ENCODE peak calls at places on chromosome 18, in nine cellular contexts. L, O, R, M, K, P, Q, D and F are unnamed samples.

GRCh38 chr18:35497334-35498197 is at the start of gene INO80C:
- DNase-seq in P (peak; percentile 94), O (peak; percentile 93), M (peak; percentile 92), L (peak; percentile 92), K (peak; percentile 97), Q (peak; percentile 85), D (peak; percentile 98), R (peak; percentile 85), F (peak; percentile 86)

GRCh38 chr18:44680271-44681038 is at the start of gene SETBP1:
- DNase-seq in D (peak; percentile 91), P (peak; percentile 82), K (peak; percentile 95), M (no peak), R (peak; percentile 60), O (peak; percentile 83), L (peak; percentile 31), Q (no peak), F (peak; percentile 79)

GRCh38 chr18:11857177-11857887 is 6.1 kb downstream of the CHMP1B start:
- DNase-seq in D (peak; percentile 36), K (no peak), M (peak; percentile 95), O (peak; percentile 36), P (peak; percentile 62), R (no peak), Q (no peak), L (peak; percentile 99), F (peak; percentile 97)

GRCh38 chr18:11850821-11851155 is 425 bp upstream of the CHMP1B start:
- DNase-seq in Q (no peak), L (no peak), O (no peak), D (no peak), R (no peak), M (no peak), P (no peak), K (no peak), F (no peak)

GRCh38 chr18:23964282-23965238 is 50.0 kb upstream of the TTC39C start:
- DNase-seq in Q (no peak), D (no peak), P (no peak), M (peak; percentile 55), R (no peak), L (peak; percentile 44), K (peak; percentile 50), O (no peak), F (no peak)

GRCh38 chr18:34592961-34593382 is 117.1 kb upstream of the DTNA start:
- DNase-seq in R (peak; percentile 55), P (peak; percentile 70), D (no peak), K (no peak), Q (no peak), O (peak; percentile 64), L (no peak), M (no peak), F (peak; percentile 88)

GRCh38 chr18:59639136-59639535 is 58.1 kb downstream of the CCBE1 start:
- DNase-seq in P (no peak), R (no peak), M (no peak), D (no peak), Q (no peak), O (no peak), L (no peak), K (no peak), F (no peak)

GRCh38 chr18:79395761-79396404 is at the start of gene NFATC1:
- DNase-seq in M (no peak), D (peak; percentile 86), L (peak; percentile 61), P (peak; percentile 91), O (peak; percentile 72), R (peak; percentile 66), K (no peak), Q (no peak), F (peak; percentile 66)

GRCh38 chr18:62788111-62788510 is 72.8 kb downstream of the PHLPP1 start:
- DNase-seq in M (no peak), D (no peak), K (no peak), O (no peak), R (no peak), P (no peak), Q (no peak), L (no peak), F (no peak)

GRCh38 chr18:62781893-62782292 is 66.6 kb downstream of the PHLPP1 start:
- DNase-seq in P (no peak), O (peak; percentile 42), K (no peak), M (no peak), L (peak; percentile 62), D (no peak), R (peak; percentile 54), Q (no peak), F (peak; percentile 58)

GRCh38 chr18:62786689-62787088 is 71.3 kb downstream of the PHLPP1 start:
- DNase-seq in D (no peak), K (no peak), Q (no peak), L (no peak), O (no peak), P (no peak), R (no peak), M (no peak), F (no peak)

GRCh38 chr18:62784338-62784965 is 69.1 kb downstream of the PHLPP1 start:
- DNase-seq in K (no peak), P (no peak), R (no peak), O (no peak), M (no peak), L (no peak), Q (no peak), D (no peak), F (no peak)

DNA sequence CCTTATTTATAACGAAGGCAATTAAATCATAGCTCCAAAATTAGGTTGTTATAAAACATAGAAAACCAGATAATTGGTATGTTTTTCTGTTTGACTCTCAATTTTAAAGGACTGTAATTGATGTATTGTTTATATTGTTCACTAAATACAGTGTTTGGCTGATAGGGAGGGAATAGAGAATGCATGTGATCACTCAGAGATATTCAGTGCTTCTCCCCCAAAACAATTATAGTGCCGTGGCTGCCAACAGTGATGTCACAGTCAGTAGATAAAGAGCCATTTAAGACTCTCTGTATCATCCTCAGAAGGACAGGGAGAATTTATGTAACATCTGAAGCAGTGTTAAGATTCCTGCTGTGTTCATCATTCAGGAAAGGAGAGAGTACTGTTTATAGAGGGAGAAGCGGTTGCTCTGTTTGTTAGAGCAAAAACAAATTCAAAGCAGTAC is 69.6 kb downstream of the PHLPP1 start:
- DNase-seq in M (no peak), Q (no peak), D (no peak), P (peak; percentile 52), K (no peak), L (peak; percentile 21), O (no peak), R (no peak), F (no peak)
- H3K4me1 ChIP-seq in M (peaks cover 14% of the 10 kb centered on the region), Q (peaks cover 5% of the 10 kb centered on the region), D (peaks cover 9% of the 10 kb centered on the region), P (peaks cover 14% of the 10 kb centered on the region), K (peaks cover 62% of the 10 kb centered on the region), L (peaks cover 71% of the 10 kb centered on the region), O (no peaks in the 10 kb centered on the region), R (peaks cover 5% of the 10 kb centered on the region), F (peaks cover 12% of the 10 kb centered on the region)

GRCh38 chr18:31102020-31102684 is at the start of gene DSC2:
- DNase-seq in M (no peak), O (peak; percentile 72), L (peak; percentile 14), R (peak; percentile 47), D (peak; percentile 86), P (peak; percentile 44), K (no peak), Q (no peak), F (no peak)
- TF ChIP-seq POLR2A in M (no peak), O (peak; percentile 36), L (no peak), R (no peak), D (no peak), P (no peak), K (no peak), Q (no peak), F (no peak)

DNA sequence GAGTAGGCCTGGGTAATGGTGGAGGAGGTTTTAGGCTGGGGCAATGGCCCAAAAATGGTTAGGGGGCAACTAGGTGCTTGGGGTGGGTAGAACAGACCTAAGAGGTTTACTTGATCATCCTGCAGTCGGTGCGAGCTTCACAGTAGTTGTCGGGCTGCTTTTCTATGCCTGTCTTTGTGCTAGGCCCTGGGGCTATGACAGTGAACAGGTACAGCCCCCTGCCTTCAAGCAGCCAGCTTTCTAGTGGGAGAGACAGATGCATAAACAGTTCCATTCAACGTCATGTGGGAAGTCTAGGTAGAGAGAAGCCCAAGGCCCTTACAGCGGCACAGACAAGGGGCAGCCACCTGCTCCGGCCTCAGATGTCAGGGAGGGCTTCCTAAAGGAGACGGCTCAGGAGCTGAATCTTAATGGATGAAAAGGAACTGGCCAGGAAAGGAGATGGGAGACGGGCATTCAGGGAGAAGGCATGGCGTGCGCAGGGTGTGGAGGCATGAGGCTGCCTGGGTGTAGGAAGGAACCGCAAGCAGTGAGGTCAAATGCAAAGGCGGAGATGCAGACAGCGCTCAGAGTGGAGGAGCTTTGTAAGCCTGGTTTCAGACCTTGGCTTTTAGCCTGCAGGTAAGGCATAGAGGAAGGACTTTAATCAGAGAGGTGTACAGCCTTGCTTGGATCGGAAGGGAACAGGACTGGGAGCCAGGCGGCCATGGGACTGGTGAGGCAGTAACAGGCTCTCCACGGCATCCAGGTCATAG is 6.0 kb downstream of the CTIF start:
- DNase-seq in O (no peak), P (no peak), K (no peak), Q (no peak), D (no peak), L (no peak), M (no peak), R (no peak), F (no peak)
- H3K4me1 ChIP-seq in O (no peaks in the 10 kb centered on the region), P (peaks cover 68% of the 10 kb centered on the region), K (peaks cover 85% of the 10 kb centered on the region), Q (no peaks in the 10 kb centered on the region), D (peaks cover 18% of the 10 kb centered on the region), L (peaks cover 69% of the 10 kb centered on the region), M (peaks cover 47% of the 10 kb centered on the region), R (peaks cover 14% of the 10 kb centered on the region), F (peaks cover 55% of the 10 kb centered on the region)

GRCh38 chr18:5295231-5295920 is at the start of gene ZBTB14:
- DNase-seq in M (no peak), K (no peak), P (peak; percentile 77), R (peak; percentile 27), D (peak; percentile 95), L (peak; percentile 31), Q (no peak), O (peak; percentile 78), F (peak; percentile 52)

GRCh38 chr18:5294113-5294617 is 1.4 kb downstream of the ZBTB14 start:
- DNase-seq in L (no peak), D (no peak), O (peak; percentile 46), M (no peak), K (no peak), R (peak; percentile 39), P (no peak), Q (no peak), F (peak; percentile 40)

GRCh38 chr18:5296706-5297320 is 1.3 kb upstream of the ZBTB14 start:
- DNase-seq in L (peak; percentile 90), D (peak; percentile 93), K (peak; percentile 95), R (peak; percentile 71), Q (no peak), M (peak; percentile 55), O (peak; percentile 81), P (peak; percentile 93), F (peak; percentile 52)

GRCh38 chr18:5295981-5296705 is 617 bp upstream of the ZBTB14 start:
- DNase-seq in K (peak; percentile 97), M (peak; percentile 88), R (peak; percentile 92), D (peak; percentile 99), Q (peak; percentile 62), O (peak; percentile 98), L (peak; percentile 93), P (peak; percentile 98), F (peak; percentile 90)

DNA sequence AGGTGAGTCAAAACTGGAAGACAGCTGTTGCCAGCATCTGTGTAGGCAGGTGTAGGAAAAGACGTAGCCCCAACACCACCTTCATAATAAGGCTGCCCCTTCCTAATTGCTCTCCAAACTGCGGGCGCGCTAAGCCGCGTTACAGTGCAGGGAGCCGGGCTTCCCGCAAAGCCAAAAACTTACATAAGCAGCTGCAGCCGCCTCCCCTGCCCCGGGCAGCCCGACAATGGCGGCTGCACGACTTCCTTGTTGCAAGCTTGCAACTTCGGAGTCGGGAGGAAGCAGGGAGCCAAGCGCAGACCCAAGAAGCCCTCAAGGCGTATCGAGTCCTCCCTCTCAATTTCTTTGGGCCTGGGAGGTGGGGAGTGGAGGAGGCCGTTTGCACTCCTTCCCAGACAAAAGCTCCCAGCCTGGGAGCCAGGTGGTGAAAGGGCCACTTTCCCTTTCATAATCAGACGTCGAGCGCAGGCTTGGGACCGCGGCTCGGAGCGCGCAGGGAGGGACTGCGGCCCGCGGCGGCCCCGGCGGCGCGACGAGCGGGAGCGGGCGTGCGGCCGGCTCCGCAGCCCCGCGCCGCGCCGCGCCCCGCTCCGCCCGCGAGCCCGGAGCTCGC is 802 bp downstream of the ZBTB14 start:
- DNase-seq in R (no peak), D (peak; percentile 95), K (no peak), P (peak; percentile 77), M (no peak), L (peak; percentile 44), O (peak; percentile 64), Q (no peak), F (peak; percentile 15)
- TF ChIP-seq POLR2A in R (no peak), D (no peak), K (no peak), P (no peak), M (no peak), L (peak; percentile 31), O (no peak), Q (peak; percentile 65), F (no peak)